ENCODE peak calls at places on chromosomes 7 and 10, in nine cellular contexts. One of them, this sample, is unnamed. For H3K27me3 and H3K36me3, the result is how much of the 10 kb centered on the place peaks cover.

GRCh38 chr7:91835191-91836064 is 45.1 kb downstream of the MTERF1 start:
- DNase-seq in hepatocyte: no peak
- DNase-seq in endodermal cell: no peak
- DNase-seq in HAP-1: no peak
- DNase-seq in GM23338: no peak
- DNase-seq in SJSA1: no peak
- DNase-seq in psoas muscle: no peak
- DNase-seq in heart left ventricle: no peak
- DNase-seq in H7: no peak
- DNase-seq in this sample: no peak

GRCh38 chr10:94088926-94089381 is 95.2 kb downstream of the PLCE1 start:
- DNase-seq in hepatocyte: peak
- DNase-seq in endodermal cell: no peak
- DNase-seq in HAP-1: no peak
- DNase-seq in GM23338: no peak
- DNase-seq in SJSA1: no peak
- DNase-seq in psoas muscle: no peak
- DNase-seq in heart left ventricle: no peak
- DNase-seq in H7: no peak
- DNase-seq in this sample: no peak

GRCh38 chr7:101553771-101554445 is 75.2 kb downstream of the MYL10 start:
- DNase-seq in hepatocyte: no peak
- DNase-seq in endodermal cell: peak
- DNase-seq in HAP-1: no peak
- DNase-seq in GM23338: no peak
- DNase-seq in SJSA1: no peak
- DNase-seq in psoas muscle: no peak
- DNase-seq in heart left ventricle: no peak
- DNase-seq in H7: peak
- DNase-seq in this sample: no peak

GRCh38 chr10:49634053-49634660 is 20.3 kb downstream of the CHAT start:
- DNase-seq in hepatocyte: no peak
- DNase-seq in endodermal cell: peak
- DNase-seq in HAP-1: no peak
- DNase-seq in GM23338: no peak
- DNase-seq in SJSA1: no peak
- DNase-seq in psoas muscle: no peak
- DNase-seq in heart left ventricle: peak
- DNase-seq in H7: no peak
- DNase-seq in this sample: no peak

GRCh38 chr7:105439174-105439893 is 50.6 kb upstream of the SRPK2 start:
- DNase-seq in hepatocyte: no peak
- DNase-seq in endodermal cell: peak
- DNase-seq in HAP-1: no peak
- DNase-seq in GM23338: no peak
- DNase-seq in SJSA1: peak
- DNase-seq in psoas muscle: no peak
- DNase-seq in heart left ventricle: no peak
- DNase-seq in H7: peak
- DNase-seq in this sample: peak

GRCh38 chr10:34024708-34025425 is 690.4 kb upstream of the NRP1 start:
- DNase-seq in hepatocyte: peak
- DNase-seq in endodermal cell: peak
- DNase-seq in HAP-1: peak
- DNase-seq in GM23338: peak
- DNase-seq in SJSA1: no peak
- DNase-seq in psoas muscle: peak
- DNase-seq in heart left ventricle: peak
- DNase-seq in H7: peak
- DNase-seq in this sample: no peak

GRCh38 chr7:31782411-31782991 is 95.5 kb downstream of the PPP1R17 start:
- DNase-seq in hepatocyte: peak
- DNase-seq in endodermal cell: peak
- DNase-seq in HAP-1: peak
- DNase-seq in GM23338: peak
- DNase-seq in SJSA1: no peak
- DNase-seq in psoas muscle: no peak
- DNase-seq in heart left ventricle: no peak
- DNase-seq in H7: peak
- DNase-seq in this sample: peak

GRCh38 chr10:33151344-33151864 is 183.1 kb downstream of the NRP1 start:
- DNase-seq in hepatocyte: no peak
- DNase-seq in endodermal cell: no peak
- DNase-seq in HAP-1: no peak
- DNase-seq in GM23338: no peak
- DNase-seq in SJSA1: no peak
- DNase-seq in psoas muscle: no peak
- DNase-seq in heart left ventricle: no peak
- DNase-seq in H7: no peak
- DNase-seq in this sample: no peak

GRCh38 chr10:60426425-60426824 is 36.8 kb upstream of the ANK3 start:
- DNase-seq in hepatocyte: no peak
- DNase-seq in endodermal cell: no peak
- DNase-seq in HAP-1: no peak
- DNase-seq in GM23338: no peak
- DNase-seq in SJSA1: no peak
- DNase-seq in psoas muscle: no peak
- DNase-seq in heart left ventricle: no peak
- DNase-seq in H7: no peak
- DNase-seq in this sample: peak

DNA sequence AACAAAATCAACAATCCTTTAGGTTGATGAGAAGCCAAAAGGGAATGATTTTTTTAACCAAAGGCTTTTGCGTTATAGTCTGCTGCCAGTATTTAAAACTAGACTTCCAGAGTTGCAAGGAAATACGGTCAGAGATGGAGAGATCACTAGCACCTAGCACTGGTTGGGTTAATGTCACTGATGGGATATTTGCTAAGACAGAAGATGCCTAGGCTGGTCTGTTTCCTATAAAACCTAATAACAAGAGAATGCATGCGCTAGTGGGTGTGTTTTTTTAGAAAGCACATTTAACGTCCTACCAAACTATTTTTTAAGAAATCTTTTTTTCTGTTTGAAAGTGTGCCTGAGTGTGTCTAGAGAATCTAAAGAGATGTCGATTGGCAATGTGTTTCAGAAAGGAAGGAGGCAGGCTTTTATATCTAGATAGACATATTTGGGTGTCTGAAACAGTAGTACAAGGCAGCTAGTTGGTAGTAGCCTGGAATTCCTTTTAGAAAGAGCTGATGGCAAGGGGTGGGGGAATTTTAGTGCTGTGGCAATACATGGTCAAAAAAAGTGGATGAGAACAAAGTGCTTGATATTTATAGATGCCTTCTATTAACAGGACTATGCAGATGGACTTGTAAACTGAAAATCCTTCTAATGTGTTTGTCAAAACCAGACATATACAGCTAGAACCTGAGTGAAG is 876 bp downstream of the CALD1 start:
- DNase-seq in hepatocyte: no peak
- DNase-seq in endodermal cell: no peak
- DNase-seq in HAP-1: no peak
- DNase-seq in GM23338: no peak
- DNase-seq in SJSA1: no peak
- DNase-seq in psoas muscle: no peak
- DNase-seq in heart left ventricle: no peak
- DNase-seq in H7: no peak
- DNase-seq in this sample: no peak
- H3K27me3 ChIP-seq in hepatocyte: under half
- H3K27me3 ChIP-seq in endodermal cell: under half
- H3K27me3 ChIP-seq in HAP-1: under half
- H3K27me3 ChIP-seq in GM23338: under half
- H3K27me3 ChIP-seq in SJSA1: under half
- H3K27me3 ChIP-seq in psoas muscle: under half
- H3K27me3 ChIP-seq in heart left ventricle: under half
- H3K27me3 ChIP-seq in H7: under half
- H3K27me3 ChIP-seq in this sample: under half

GRCh38 chr10:129838794-129839193 is 125.3 kb downstream of the EBF3 start:
- DNase-seq in hepatocyte: no peak
- DNase-seq in endodermal cell: no peak
- DNase-seq in HAP-1: no peak
- DNase-seq in GM23338: no peak
- DNase-seq in SJSA1: no peak
- DNase-seq in psoas muscle: no peak
- DNase-seq in heart left ventricle: no peak
- DNase-seq in H7: no peak
- DNase-seq in this sample: no peak
- H3K36me3 ChIP-seq in hepatocyte: under half
- H3K36me3 ChIP-seq in endodermal cell: under half
- H3K36me3 ChIP-seq in HAP-1: under half
- H3K36me3 ChIP-seq in GM23338: under half
- H3K36me3 ChIP-seq in SJSA1: under half
- H3K36me3 ChIP-seq in psoas muscle: half or more
- H3K36me3 ChIP-seq in heart left ventricle: half or more
- H3K36me3 ChIP-seq in H7: under half
- H3K36me3 ChIP-seq in this sample: under half

DNA sequence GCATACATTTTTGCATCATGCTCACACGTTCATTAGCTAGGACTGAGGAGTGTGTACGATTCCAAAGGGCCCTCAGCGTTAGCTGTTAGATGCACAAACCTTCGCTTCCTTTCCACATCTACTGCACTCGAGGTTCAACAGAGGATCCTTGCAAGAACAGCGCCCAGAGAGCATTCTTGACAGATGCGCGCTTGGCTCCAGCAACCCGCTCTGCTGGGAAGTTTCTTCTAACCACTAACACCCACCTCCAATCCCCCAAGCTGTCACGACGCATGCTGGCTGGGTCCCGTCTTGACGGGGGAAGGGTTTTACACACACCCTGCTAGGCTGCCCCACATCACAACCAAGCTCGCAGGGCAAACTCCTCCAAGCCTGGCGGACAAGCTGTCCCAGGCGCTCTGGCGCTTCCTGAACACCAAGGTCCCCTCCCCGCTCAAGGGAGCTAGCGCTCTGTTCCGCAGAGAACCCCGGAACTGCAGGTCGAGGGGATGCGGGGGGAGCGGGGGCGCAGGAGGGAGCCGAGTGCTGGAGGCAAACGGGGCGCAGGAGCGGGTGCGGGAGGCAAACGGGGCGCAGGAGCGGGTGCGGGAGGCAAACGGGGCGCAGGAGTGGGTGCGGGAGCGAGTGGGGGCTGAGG is 653 bp upstream of the ADRB1 start:
- DNase-seq in hepatocyte: peak
- DNase-seq in endodermal cell: peak
- DNase-seq in HAP-1: peak
- DNase-seq in GM23338: peak
- DNase-seq in SJSA1: peak
- DNase-seq in psoas muscle: peak
- DNase-seq in heart left ventricle: peak
- DNase-seq in H7: peak
- DNase-seq in this sample: no peak
- H3K27me3 ChIP-seq in hepatocyte: half or more
- H3K27me3 ChIP-seq in endodermal cell: half or more
- H3K27me3 ChIP-seq in HAP-1: under half
- H3K27me3 ChIP-seq in GM23338: half or more
- H3K27me3 ChIP-seq in SJSA1: under half
- H3K27me3 ChIP-seq in psoas muscle: under half
- H3K27me3 ChIP-seq in heart left ventricle: under half
- H3K27me3 ChIP-seq in H7: half or more
- H3K27me3 ChIP-seq in this sample: under half

GRCh38 chr7:141590071-141590470 is 38.9 kb downstream of the AGK start:
- DNase-seq in hepatocyte: no peak
- DNase-seq in endodermal cell: no peak
- DNase-seq in HAP-1: no peak
- DNase-seq in GM23338: no peak
- DNase-seq in SJSA1: no peak
- DNase-seq in psoas muscle: no peak
- DNase-seq in heart left ventricle: no peak
- DNase-seq in H7: no peak
- DNase-seq in this sample: no peak
- H3K36me3 ChIP-seq in hepatocyte: under half
- H3K36me3 ChIP-seq in endodermal cell: under half
- H3K36me3 ChIP-seq in HAP-1: under half
- H3K36me3 ChIP-seq in GM23338: under half
- H3K36me3 ChIP-seq in SJSA1: under half
- H3K36me3 ChIP-seq in psoas muscle: under half
- H3K36me3 ChIP-seq in heart left ventricle: under half
- H3K36me3 ChIP-seq in H7: under half
- H3K36me3 ChIP-seq in this sample: under half

DNA sequence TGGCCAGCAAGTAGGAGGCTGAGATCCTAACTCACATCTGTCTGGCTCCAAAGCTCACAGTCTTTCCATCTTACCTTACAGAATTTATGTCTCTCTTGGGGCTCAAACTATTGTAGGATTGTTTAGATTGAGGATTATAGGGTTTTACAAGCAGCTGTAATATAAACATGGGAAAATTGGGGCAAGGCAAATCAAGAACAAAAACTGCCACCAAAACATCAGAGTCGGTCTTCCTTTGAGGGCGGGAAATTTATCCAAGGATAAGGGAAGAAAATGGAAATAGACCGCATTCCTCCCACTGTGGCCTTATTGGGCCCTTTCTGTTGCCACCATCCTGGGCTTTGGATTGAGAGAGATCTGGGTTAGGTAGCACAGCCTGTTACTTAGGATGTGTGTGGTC is 22.5 kb downstream of the RBM20 start:
- DNase-seq in hepatocyte: no peak
- DNase-seq in endodermal cell: no peak
- DNase-seq in HAP-1: peak
- DNase-seq in GM23338: no peak
- DNase-seq in SJSA1: no peak
- DNase-seq in psoas muscle: no peak
- DNase-seq in heart left ventricle: no peak
- DNase-seq in H7: no peak
- DNase-seq in this sample: no peak
- H3K27me3 ChIP-seq in hepatocyte: under half
- H3K27me3 ChIP-seq in endodermal cell: under half
- H3K27me3 ChIP-seq in HAP-1: under half
- H3K27me3 ChIP-seq in GM23338: under half
- H3K27me3 ChIP-seq in SJSA1: under half
- H3K27me3 ChIP-seq in psoas muscle: under half
- H3K27me3 ChIP-seq in heart left ventricle: under half
- H3K27me3 ChIP-seq in H7: under half
- H3K27me3 ChIP-seq in this sample: under half